ENCODE peak calls at places on chromosomes 11 and 22, in six cellular contexts. N is hypothalamus, L is cardiac septum, Z is T-helper 1 cell, M is B cell, O is T-helper 9 cell. K is an unnamed sample.

GRCh38 chr11:33195391-33196190 is 34.3 kb upstream of the CSTF3 start:
- DNase-seq in Z (no peak), L (no peak), N (no peak), M (no peak), O (no peak), K (no peak)

GRCh38 chr11:78840623-78841022 is 266.0 kb upstream of the NARS2 start:
- DNase-seq in M (no peak), L (no peak), N (no peak), Z (no peak), O (no peak), K (peak; percentile 51)

GRCh38 chr11:23789938-23790371 is 706.9 kb upstream of the LUZP2 start:
- DNase-seq in Z (no peak), N (no peak), L (no peak), O (no peak), M (no peak), K (no peak)

GRCh38 chr11:122642472-122642922 is 13.0 kb upstream of the UBASH3B start:
- DNase-seq in Z (no peak), N (no peak), L (peak; percentile 0), M (no peak), O (no peak), K (no peak)

GRCh38 chr11:62055970-62056369 is 67.8 kb upstream of the INCENP start:
- DNase-seq in O (no peak), N (no peak), L (no peak), Z (no peak), M (no peak), K (no peak)

GRCh38 chr11:86523738-86524602 is 148.4 kb downstream of the ME3 start:
- DNase-seq in L (no peak), M (no peak), O (no peak), N (no peak), Z (no peak), K (no peak)

GRCh38 chr11:47177229-47177845 is 658 bp upstream of the ARFGAP2 start:
- DNase-seq in L (peak; percentile 80), M (peak; percentile 86), O (peak; percentile 54), Z (peak; percentile 72), N (peak; percentile 64), K (peak; percentile 62)

GRCh38 chr11:2990617-2991476 is 1.3 kb downstream of the NAP1L4 start:
- DNase-seq in M (no peak), Z (no peak), O (no peak), N (no peak), L (no peak), K (no peak)

GRCh38 chr22:24284747-24285203 is 14.1 kb downstream of the SPECC1L start:
- DNase-seq in Z (no peak), O (no peak), L (no peak), M (no peak), N (no peak), K (no peak)

GRCh38 chr11:27468209-27468608 is 4.4 kb downstream of the LGR4 start:
- DNase-seq in L (no peak), O (no peak), M (no peak), Z (no peak), N (no peak), K (no peak)

GRCh38 chr22:50299724-50300619 is 7.5 kb downstream of the PLXNB2 start:
- DNase-seq in M (no peak), O (no peak), Z (no peak), L (no peak), N (no peak), K (no peak)

GRCh38 chr11:14852571-14853177 is 39.4 kb downstream of the CYP2R1 start:
- DNase-seq in O (no peak), M (no peak), N (no peak), Z (no peak), L (no peak), K (no peak)

GRCh38 chr22:30079952-30080533 is at the start of gene HORMAD2:
- DNase-seq in O (no peak), N (peak; percentile 12), Z (no peak), M (no peak), L (no peak), K (peak; percentile 26)

GRCh38 chr11:25734592-25735211 is 597.2 kb upstream of the ANO3 start:
- DNase-seq in Z (no peak), N (no peak), L (no peak), O (no peak), M (no peak), K (no peak)

GRCh38 chr11:131512228-131512627 is 141.8 kb downstream of the NTM start:
- DNase-seq in N (no peak), O (no peak), Z (no peak), L (no peak), M (no peak), K (no peak)

GRCh38 chr11:126334665-126335462 is 20.6 kb upstream of the ST3GAL4 start:
- DNase-seq in Z (no peak), O (no peak), N (no peak), M (no peak), L (peak; percentile 53), K (no peak)

GRCh38 chr11:73331138-73331916 is 23.3 kb downstream of the ARHGEF17 start:
- DNase-seq in M (no peak), N (no peak), O (no peak), Z (no peak), L (no peak), K (no peak)

GRCh38 chr11:45005106-45005505 is 54.4 kb upstream of the TP53I11 start:
- DNase-seq in L (no peak), N (no peak), M (no peak), O (no peak), Z (no peak), K (no peak)

GRCh38 chr22:19148417-19149046 is 1.6 kb downstream of the GSC2 start:
- DNase-seq in N (no peak), O (no peak), M (no peak), Z (no peak), L (no peak), K (no peak)

GRCh38 chr11:64094463-64095223 is 58.9 kb downstream of the FLRT1 start:
- DNase-seq in O (no peak), M (no peak), N (no peak), Z (no peak), L (no peak), K (no peak)

GRCh38 chr11:118870396-118871343 is 13.0 kb upstream of the CXCR5 start:
- DNase-seq in M (peak; percentile 73), L (no peak), O (no peak), N (peak; percentile 29), Z (no peak), K (peak; percentile 69)

GRCh38 chr22:24441406-24442351 is 14.3 kb downstream of the ADORA2A start:
- DNase-seq in Z (no peak), O (no peak), N (no peak), M (no peak), L (peak; percentile 73), K (no peak)

GRCh38 chr11:42482822-42483221 is 829.0 kb upstream of the API5 start:
- DNase-seq in M (no peak), L (no peak), O (no peak), N (no peak), Z (no peak), K (no peak)

GRCh38 chr22:36549033-36549432 is 20.1 kb upstream of the EIF3D start:
- DNase-seq in M (no peak), N (no peak), L (no peak), Z (no peak), O (no peak), K (no peak)

GRCh38 chr11:1195690-1196515 is 27.0 kb upstream of the MUC5B start:
- DNase-seq in M (peak; percentile 27), L (peak; percentile 72), O (no peak), Z (no peak), N (no peak), K (peak; percentile 9)

GRCh38 chr11:40292636-40293585 is 1166.5 kb downstream of the LRRC4C start:
- DNase-seq in N (peak; percentile 63), O (no peak), Z (no peak), L (no peak), M (no peak), K (no peak)

GRCh38 chr11:75147875-75148263 is 3.0 kb upstream of the SLCO2B1 start:
- DNase-seq in O (no peak), N (no peak), M (no peak), L (no peak), Z (no peak), K (peak; percentile 53)

GRCh38 chr11:74257934-74258553 is 53.4 kb downstream of the P4HA3 start:
- DNase-seq in N (no peak), L (no peak), Z (no peak), O (no peak), M (no peak), K (peak; percentile 59)

GRCh38 chr11:84686726-84687125 is 940.4 kb downstream of the DLG2 start:
- DNase-seq in N (no peak), L (no peak), O (no peak), Z (no peak), M (no peak), K (no peak)

GRCh38 chr11:44043157-44043556 is 4.6 kb upstream of the ACCSL start:
- DNase-seq in Z (no peak), M (no peak), L (no peak), N (no peak), O (no peak), K (no peak)

GRCh38 chr11:12106101-12106500 is 4.3 kb upstream of the MICAL2 start:
- DNase-seq in O (no peak), Z (no peak), L (no peak), M (no peak), N (no peak), K (no peak)

GRCh38 chr11:128568166-128568778 is 19.1 kb downstream of the ETS1 start:
- DNase-seq in N (no peak), L (peak; percentile 81), Z (no peak), M (no peak), O (no peak), K (peak; percentile 44)

GRCh38 chr11:23540101-23540561 is 679.9 kb upstream of the CCDC179 start:
- DNase-seq in N (no peak), L (no peak), O (no peak), Z (no peak), M (no peak), K (no peak)

GRCh38 chr22:29994027-29994715 is 86.1 kb upstream of the HORMAD2 start:
- DNase-seq in Z (no peak), L (no peak), M (no peak), N (no peak), O (no peak), K (no peak)

GRCh38 chr11:8612522-8612921 is 18.5 kb upstream of the STK33 start:
- DNase-seq in M (no peak), O (no peak), L (no peak), N (no peak), Z (no peak), K (no peak)

GRCh38 chr11:129814244-129814992 is 1.2 kb upstream of the TMEM45B start:
- DNase-seq in O (peak; percentile 58), Z (peak; percentile 72), N (no peak), M (no peak), L (no peak), K (no peak)